ENCODE peak calls at places on chromosomes 6 and 20, in four cellular contexts. I is uterus, F is dorsolateral prefrontal cortex, G is lower leg skin. U is an unnamed sample.

GRCh38 chr6:44253307-44254101 is 3.8 kb downstream of the SLC35B2 start:
- DNase-seq in I (no peak), G (no peak), F (no peak), U (no peak)

GRCh38 chr20:36888880-36889516 is 13.1 kb downstream of the TLDC2 start:
- DNase-seq in F (no peak), G (no peak), I (no peak), U (no peak)

GRCh38 chr20:51480507-51481270 is 61.8 kb downstream of the NFATC2 start:
- DNase-seq in F (no peak), G (no peak), I (no peak), U (no peak)

GRCh38 chr6:119454694-119455093 is 105.1 kb upstream of the MAN1A1 start:
- DNase-seq in G (no peak), F (no peak), I (no peak), U (peak; percentile 57)

GRCh38 chr6:84027340-84028183 is 6.0 kb upstream of the MRAP2 start:
- DNase-seq in G (no peak), I (no peak), F (no peak), U (peak; percentile 72)

GRCh38 chr6:165417298-165417865 is 108.0 kb upstream of the C6orf118 start:
- DNase-seq in I (no peak), F (no peak), G (no peak), U (no peak)

GRCh38 chr20:9180480-9181257 is 111.8 kb downstream of the PLCB4 start:
- DNase-seq in G (no peak), F (no peak), I (no peak), U (no peak)

GRCh38 chr6:169665289-169665688 is 36.5 kb downstream of the WDR27 start:
- DNase-seq in F (no peak), G (peak; percentile 80), I (no peak), U (no peak)

GRCh38 chr20:21322083-21322710 is 19.1 kb downstream of the XRN2 start:
- DNase-seq in I (no peak), G (no peak), F (no peak), U (no peak)

GRCh38 chr6:34138924-34139323 is 7.0 kb downstream of the GRM4 start:
- DNase-seq in G (no peak), I (no peak), F (no peak), U (no peak)

GRCh38 chr6:31664790-31665500 is at the start of gene GPANK1:
- DNase-seq in I (peak; percentile 93), G (peak; percentile 98), F (peak; percentile 92), U (peak; percentile 95)

GRCh38 chr6:153568601-153569000 is 437.5 kb upstream of the RGS17 start:
- DNase-seq in G (no peak), I (no peak), F (no peak), U (peak; percentile 37)

GRCh38 chr6:19851273-19852089 is 14.3 kb downstream of the ID4 start:
- DNase-seq in I (peak; percentile 51), G (no peak), F (no peak), U (peak; percentile 78)

GRCh38 chr6:119310486-119311036 is 39.0 kb downstream of the MAN1A1 start:
- DNase-seq in I (no peak), F (no peak), G (no peak), U (no peak)

GRCh38 chr6:169255643-169256042 is 2.0 kb upstream of the THBS2 start:
- DNase-seq in I (no peak), G (peak; percentile 72), F (no peak), U (no peak)

GRCh38 chr6:37691904-37692806 is 5.5 kb downstream of the MDGA1 start:
- DNase-seq in G (peak; percentile 94), F (peak; percentile 88), I (peak; percentile 58), U (peak; percentile 55)

GRCh38 chr6:5303711-5304110 is 42.4 kb downstream of the FARS2 start:
- DNase-seq in F (no peak), G (no peak), I (no peak), U (no peak)

GRCh38 chr6:109260126-109260525 is 122.1 kb downstream of the CD164 start:
- DNase-seq in F (no peak), I (no peak), G (no peak), U (peak; percentile 60)

GRCh38 chr6:138455746-138456392 is 43.4 kb downstream of the NHSL1 start:
- DNase-seq in G (no peak), F (no peak), I (no peak), U (peak; percentile 19)

GRCh38 chr6:54031194-54031593 is 80.0 kb upstream of the MLIP start:
- DNase-seq in G (no peak), I (no peak), F (no peak), U (peak; percentile 3)

GRCh38 chr6:30819287-30819917 is 64.9 kb upstream of the DDR1 start:
- DNase-seq in I (no peak), F (no peak), G (no peak), U (peak; percentile 40)

GRCh38 chr6:38671885-38672467 is 31.0 kb downstream of the GLO1 start:
- DNase-seq in G (no peak), F (no peak), I (no peak), U (peak; percentile 66)

GRCh38 chr20:10059006-10059405 is 24.2 kb downstream of the ANKEF1 start:
- DNase-seq in I (no peak), G (no peak), F (no peak), U (no peak)

GRCh38 chr20:47789081-47789998 is 4.1 kb upstream of the SULF2 start:
- DNase-seq in G (no peak), F (no peak), I (peak; percentile 59), U (peak; percentile 46)

GRCh38 chr6:155880905-155881304 is 425.3 kb upstream of the NOX3 start:
- DNase-seq in G (no peak), F (no peak), I (no peak), U (peak; percentile 17)

GRCh38 chr6:145772846-145773245 is 37.5 kb upstream of the EPM2A start:
- DNase-seq in I (no peak), G (no peak), F (no peak), U (no peak)

GRCh38 chr6:5521322-5521721 is 260.0 kb downstream of the FARS2 start:
- DNase-seq in F (no peak), I (no peak), G (no peak), U (no peak)

GRCh38 chr6:158595223-158595622 is 35.3 kb downstream of the TMEM181 start:
- DNase-seq in I (no peak), F (no peak), G (no peak), U (peak; percentile 3)

GRCh38 chr6:127775371-127775770 is 125.5 kb downstream of the THEMIS start:
- DNase-seq in F (no peak), I (no peak), G (no peak), U (peak; percentile 53)

DNA sequence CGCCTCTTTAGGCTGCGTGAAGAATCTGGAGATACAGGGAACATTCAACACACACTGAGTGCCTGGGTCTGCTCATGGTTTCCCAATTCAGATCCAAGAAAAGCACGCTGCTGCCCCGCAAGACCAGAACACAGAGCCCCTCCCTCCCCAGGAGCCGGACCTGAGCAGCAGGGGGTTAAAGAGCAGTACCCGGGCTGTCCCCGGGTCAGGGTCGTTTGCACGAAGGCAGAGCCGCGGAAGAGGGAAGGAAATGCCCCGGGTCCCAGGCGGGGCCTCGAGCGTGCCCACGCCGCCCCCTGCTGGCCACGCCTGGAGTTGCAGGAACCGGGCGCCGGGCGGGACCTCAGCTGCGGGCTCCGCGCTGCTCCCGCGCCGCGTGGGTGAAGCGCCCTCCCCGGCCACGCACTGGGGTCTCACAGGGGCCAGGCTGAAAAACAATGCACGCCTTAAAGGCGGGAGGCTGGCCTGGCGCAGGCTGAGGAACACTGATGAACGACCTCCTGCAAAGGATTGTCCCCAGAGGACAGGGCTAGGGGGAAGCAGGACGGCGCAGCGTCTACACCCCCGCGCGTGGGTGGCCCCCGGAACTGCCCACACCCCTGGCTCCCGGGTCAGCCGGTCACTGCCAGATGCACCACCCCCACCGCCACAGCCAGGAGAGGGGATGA is 48.9 kb downstream of the ANKRD60 start:
- DNase-seq in F (no peak), G (peak; percentile 92), I (peak; percentile 42), U (peak; percentile 15)
- H3K4me3 ChIP-seq in F (peak overlapping the region; percentile 30), G (no peak overlapping the region), I (no peak overlapping the region), U (peak overlapping the region; percentile 45)

GRCh38 chr20:419556-420168 is 11.6 kb downstream of the RBCK1 start:
- DNase-seq in I (no peak), F (no peak), G (no peak), U (no peak)
- TF ChIP-seq CTCF in I (no peak), F (no peak), G (no peak), U (no peak)

GRCh38 chr6:62998022-62998421 is 213.2 kb upstream of the FKBP1C start:
- DNase-seq in F (no peak), I (no peak), G (no peak), U (no peak)
- H3K4me3 ChIP-seq in F (no peak overlapping the region), I (no peak overlapping the region), G (no peak overlapping the region), U (no peak overlapping the region)

GRCh38 chr6:104896914-104897313 is 37.2 kb upstream of the HACE1 start:
- DNase-seq in I (no peak), G (no peak), F (no peak), U (no peak)
- TF ChIP-seq CTCF in I (no peak), G (no peak), F (no peak), U (peak; percentile 33)

GRCh38 chr6:26028212-26028752 is 58.9 kb upstream of the HFE start:
- DNase-seq in F (no peak), I (no peak), G (no peak), U (no peak)

GRCh38 chr6:26029857-26030653 is 57.2 kb upstream of the HFE start:
- DNase-seq in F (no peak), I (no peak), G (no peak), U (no peak)

GRCh38 chr6:26029570-26029856 is 57.7 kb upstream of the HFE start:
- DNase-seq in I (no peak), G (no peak), F (no peak), U (no peak)

GRCh38 chr6:26027491-26028211 is 59.6 kb upstream of the HFE start:
- DNase-seq in F (no peak), I (no peak), G (no peak), U (no peak)

DNA sequence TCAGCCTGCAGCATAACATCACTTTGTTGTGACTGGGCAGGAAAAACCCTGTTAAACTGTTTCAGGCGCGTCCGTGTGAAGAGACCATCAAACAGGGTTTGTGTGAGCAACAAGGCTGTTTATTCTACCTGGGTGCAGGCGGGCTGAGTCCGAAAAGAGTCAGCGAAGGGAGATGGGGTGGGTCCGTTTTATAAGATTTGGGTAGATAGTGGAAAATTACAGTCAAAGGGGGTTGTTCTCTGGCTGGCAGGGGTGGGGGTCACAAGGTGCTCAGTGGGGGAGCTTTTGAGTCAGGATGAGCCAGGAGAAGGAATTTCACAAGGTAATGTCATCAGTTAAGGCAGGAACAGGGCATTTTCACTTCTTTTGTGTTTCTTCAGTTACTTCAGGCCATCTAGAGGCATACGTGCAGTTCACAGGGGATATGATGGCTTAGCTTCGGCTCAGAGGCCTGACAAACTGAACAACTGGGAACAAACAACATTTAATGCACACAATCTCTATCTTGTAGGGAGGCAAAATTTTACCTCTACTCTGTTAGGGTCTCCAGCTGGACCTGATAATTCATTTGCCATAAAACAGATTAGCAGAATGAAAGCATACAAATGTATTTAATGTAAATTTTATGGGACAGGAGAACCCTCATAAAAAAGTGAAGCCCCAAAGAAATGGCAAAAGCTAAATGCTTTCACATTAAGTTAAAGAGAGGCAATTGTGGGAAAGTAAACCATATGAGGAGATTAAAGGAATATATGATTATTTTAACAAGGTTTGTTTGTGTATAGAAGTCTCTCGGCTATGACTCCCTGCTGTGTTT is 58.3 kb upstream of the HFE start:
- DNase-seq in G (no peak), F (no peak), I (no peak), U (no peak)
- H3K4me3 ChIP-seq in G (no peak overlapping the region), F (no peak overlapping the region), I (no peak overlapping the region), U (no peak overlapping the region)